ENCODE peak calls at places on chromosome 11, in five cellular contexts. S, H, R, Z and V are unnamed samples.

GRCh38 chr11:134361661-134362060 is 29.9 kb downstream of the GLB1L2 start:
- DNase-seq in Z (no peak), R (no peak), S (no peak), H (no peak), V (no peak)

GRCh38 chr11:47861762-47862161 is 13.6 kb upstream of the NUP160 start:
- DNase-seq in Z (peak), S (no peak), H (no peak), R (peak), V (peak)

GRCh38 chr11:46420513-46420912 is 28.9 kb upstream of the CHRM4 start:
- DNase-seq in S (no peak), R (no peak), Z (no peak), H (no peak), V (no peak)

GRCh38 chr11:87454246-87454645 is 416.5 kb downstream of the TMEM135 start:
- DNase-seq in Z (no peak), S (peak), R (peak), H (no peak), V (no peak)

GRCh38 chr11:78470861-78471442 is 53.3 kb upstream of the GAB2 start:
- DNase-seq in Z (no peak), H (no peak), S (no peak), R (no peak), V (no peak)

GRCh38 chr11:111269146-111269868 is 23.8 kb downstream of the POU2AF2 start:
- DNase-seq in R (no peak), Z (peak), S (no peak), H (no peak), V (no peak)

GRCh38 chr11:48025293-48025982 is 45.1 kb downstream of the PTPRJ start:
- DNase-seq in Z (no peak), R (no peak), S (no peak), H (no peak), V (no peak)

GRCh38 chr11:69217276-69218105 is 61.8 kb downstream of the SMIM38 start:
- DNase-seq in Z (no peak), R (no peak), S (peak), H (no peak), V (no peak)

GRCh38 chr11:75105462-75105925 is 8.8 kb upstream of the OR2AT4 start:
- DNase-seq in S (no peak), Z (no peak), R (peak), H (no peak), V (no peak)

GRCh38 chr11:3101921-3102640 is 44.9 kb upstream of the CARS1 start:
- DNase-seq in Z (no peak), H (no peak), R (no peak), S (peak), V (no peak)

GRCh38 chr11:125141178-125141577 is 23.4 kb upstream of the PKNOX2 start:
- DNase-seq in Z (no peak), H (no peak), S (no peak), R (no peak), V (no peak)